ENCODE peak calls at places on chromosomes 12 and 14, in five cellular contexts. X is GM23338, D is HFF-Myc, G is upper lobe of right lung, O is dorsolateral prefrontal cortex. Z is an unnamed sample.

GRCh38 chr12:1808036-1808797 is 12.1 kb upstream of the LRTM2 start:
- DNase-seq in O (no peak), D (no peak), X (no peak), G (peak), Z (peak)

GRCh38 chr12:17108877-17109520 is 503.0 kb upstream of the LMO3 start:
- DNase-seq in O (no peak), G (no peak), D (no peak), X (no peak), Z (no peak)

GRCh38 chr14:90561920-90562319 is 165.1 kb downstream of the CALM1 start:
- DNase-seq in X (no peak), O (no peak), G (no peak), D (no peak), Z (no peak)

GRCh38 chr12:94458882-94459772 is 540 bp downstream of the CEP83 start:
- DNase-seq in X (peak), D (no peak), O (no peak), G (no peak), Z (no peak)

GRCh38 chr12:128365831-128366231 is 98.9 kb downstream of the TMEM132C start:
- DNase-seq in D (no peak), G (no peak), O (peak), X (no peak), Z (no peak)

GRCh38 chr12:100794441-100795192 is at the start of gene ANO4:
- DNase-seq in G (no peak), X (peak), D (no peak), O (peak), Z (no peak)

GRCh38 chr14:66247662-66248061 is 238.5 kb upstream of the CCDC196 start:
- DNase-seq in X (no peak), D (no peak), O (no peak), G (no peak), Z (no peak)

GRCh38 chr12:120257041-120257821 is 8.3 kb downstream of the PXN start:
- DNase-seq in O (peak), G (no peak), X (peak), D (peak), Z (peak)

GRCh38 chr12:3527181-3527580 is 36.2 kb downstream of the PRMT8 start:
- DNase-seq in D (peak), G (no peak), O (no peak), X (no peak), Z (no peak)

GRCh38 chr12:109932878-109933503 is 32.9 kb downstream of the TCHP start:
- DNase-seq in D (no peak), X (no peak), G (no peak), O (no peak), Z (peak)

GRCh38 chr14:69042309-69043006 is 63.4 kb upstream of the ACTN1 start:
- DNase-seq in D (no peak), O (no peak), X (no peak), G (no peak), Z (no peak)

GRCh38 chr12:106305376-106305775 is 2.8 kb downstream of the TCP11L2 start:
- DNase-seq in O (no peak), G (no peak), X (peak), D (no peak), Z (no peak)

GRCh38 chr12:90262261-90262660 is 553.6 kb upstream of the ATP2B1 start:
- DNase-seq in G (no peak), O (no peak), D (no peak), X (no peak), Z (no peak)

GRCh38 chr12:116141110-116141832 is 136.2 kb downstream of the MED13L start:
- DNase-seq in O (no peak), G (no peak), D (no peak), X (no peak), Z (no peak)

GRCh38 chr12:24565300-24565699 is 383.6 kb downstream of the BCAT1 start:
- DNase-seq in X (peak), G (no peak), D (no peak), O (no peak), Z (no peak)

GRCh38 chr12:67025543-67026114 is 243.5 kb upstream of the CAND1 start:
- DNase-seq in X (peak), G (no peak), D (peak), O (no peak), Z (no peak)

GRCh38 chr12:82942521-82942920 is 255.8 kb downstream of the TMTC2 start:
- DNase-seq in O (no peak), X (no peak), G (no peak), D (no peak), Z (no peak)

GRCh38 chr14:45939572-45939971 is 686.6 kb upstream of the MIS18BP1 start:
- DNase-seq in G (no peak), D (no peak), X (no peak), O (no peak), Z (no peak)

GRCh38 chr14:95891742-95892141 is 15.1 kb downstream of the TUNAR start:
- DNase-seq in O (no peak), G (no peak), X (no peak), D (peak), Z (no peak)

GRCh38 chr12:13102481-13103195 is 829 bp downstream of the GSG1 start:
- DNase-seq in O (peak), D (no peak), X (no peak), G (no peak), Z (no peak)

GRCh38 chr12:45298721-45299120 is 82.8 kb downstream of the ANO6 start:
- DNase-seq in O (no peak), G (no peak), D (no peak), X (no peak), Z (no peak)

GRCh38 chr12:107515446-107515958 is 170.1 kb upstream of the PWP1 start:
- DNase-seq in D (peak), O (no peak), X (peak), G (no peak), Z (peak)

GRCh38 chr12:96862326-96862725 is 44.7 kb upstream of the NEDD1 start:
- DNase-seq in X (peak), O (no peak), D (no peak), G (no peak), Z (no peak)

DNA sequence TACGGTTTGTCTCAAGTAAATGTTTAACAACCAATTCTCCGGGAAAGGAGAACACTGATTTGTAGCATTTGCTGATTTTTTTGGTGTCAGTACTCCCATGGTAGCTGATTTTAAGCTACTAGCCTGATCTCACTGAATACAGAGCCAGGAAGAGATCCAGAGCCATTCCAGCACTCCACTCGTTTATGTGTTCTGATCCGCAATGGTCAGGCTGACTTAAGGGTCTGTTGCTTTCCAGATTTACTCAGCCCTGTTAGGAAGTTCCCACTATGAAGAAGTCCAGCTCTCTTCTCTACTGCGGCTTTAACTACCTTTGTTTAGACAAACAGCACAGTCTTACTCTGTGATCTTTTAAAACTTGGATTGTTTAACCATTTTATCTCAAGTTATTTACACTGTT is 38.0 kb upstream of the NID2 start:
- DNase-seq in D (no peak), G (no peak), O (no peak), X (no peak), Z (no peak)
- H3K4me3 ChIP-seq in D (no peak), G (no peak), O (no peak), X (no peak), Z (no peak)

DNA sequence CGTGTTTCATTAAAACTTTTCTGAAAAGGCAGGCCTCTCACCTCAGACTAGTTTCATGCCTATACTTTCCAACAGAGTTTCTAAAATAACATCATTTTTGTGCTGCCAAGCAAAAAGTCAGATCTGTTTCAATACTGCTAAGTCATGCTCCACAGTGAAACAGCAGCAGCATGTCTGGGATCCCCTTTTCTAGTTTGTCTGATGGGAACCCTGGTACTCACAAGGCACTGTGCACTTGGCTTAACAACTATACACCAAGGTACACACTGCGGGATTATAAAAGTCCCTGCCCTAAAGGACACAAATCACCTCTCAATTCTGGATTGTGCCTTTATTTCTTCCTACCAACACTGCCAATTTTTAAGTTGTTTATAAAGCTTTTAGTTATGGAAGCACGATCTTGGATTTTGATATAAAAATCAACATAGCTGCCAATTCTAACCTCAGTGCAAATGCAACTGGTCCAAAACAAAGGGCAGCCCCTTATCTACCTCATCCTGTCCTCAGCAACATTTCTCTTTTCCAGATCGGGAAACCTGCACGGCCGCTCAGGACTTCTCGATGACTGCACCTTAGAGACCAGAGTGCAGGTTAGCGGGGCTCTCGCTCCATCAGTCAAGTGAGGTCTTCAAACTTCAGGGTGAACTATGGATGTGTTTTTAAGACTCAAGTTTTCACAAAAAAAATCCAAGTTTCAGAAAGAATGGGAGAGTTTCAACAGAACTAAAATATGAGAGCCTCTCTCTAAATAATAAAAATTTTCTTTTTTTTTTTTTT is 1.7 kb upstream of the EIF5 start:
- DNase-seq in X (no peak), O (no peak), D (no peak), G (no peak), Z (no peak)
- H3K4me3 ChIP-seq in X (peak), O (peak), D (peak), G (peak), Z (peak)

GRCh38 chr14:21261824-21262223 is 7.4 kb downstream of the HNRNPC start:
- DNase-seq in D (no peak), G (no peak), O (no peak), X (no peak), Z (no peak)

GRCh38 chr14:21264025-21264801 is 5.0 kb downstream of the HNRNPC start:
- DNase-seq in G (no peak), O (no peak), X (no peak), D (peak), Z (no peak)

GRCh38 chr14:21258889-21259787 is 10.1 kb downstream of the HNRNPC start:
- DNase-seq in G (no peak), D (no peak), X (no peak), O (no peak), Z (no peak)

GRCh38 chr14:21263284-21264024 is 5.8 kb downstream of the HNRNPC start:
- DNase-seq in D (no peak), X (no peak), G (no peak), O (no peak), Z (no peak)

DNA sequence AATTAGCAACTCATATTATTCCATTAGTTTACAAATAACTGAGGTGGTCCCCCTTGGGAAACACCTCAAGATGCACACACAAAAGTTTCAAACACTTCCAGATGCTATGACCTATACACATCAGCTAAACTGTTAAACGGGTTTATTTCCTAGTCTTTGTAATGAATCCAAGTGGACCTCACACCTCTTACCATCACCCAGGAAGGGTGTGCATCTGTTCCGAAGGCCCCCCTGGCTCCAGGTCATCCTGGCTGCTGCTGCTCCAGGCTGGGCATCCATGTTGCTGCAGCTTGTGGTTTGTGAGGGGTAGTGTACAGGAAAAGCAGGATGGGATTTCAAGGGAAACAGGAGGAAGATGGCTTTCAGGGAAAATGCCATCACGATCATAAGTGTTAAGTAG is 6.8 kb downstream of the HNRNPC start:
- DNase-seq in O (no peak), G (peak), X (no peak), D (no peak), Z (no peak)
- H3K4me3 ChIP-seq in O (no peak), G (no peak), X (peak), D (peak), Z (no peak)

GRCh38 chr12:57213763-57214397 is 2.7 kb upstream of the NXPH4 start:
- DNase-seq in O (no peak), D (no peak), G (no peak), X (peak), Z (no peak)

GRCh38 chr12:57216014-57216891 is at the start of gene NXPH4:
- DNase-seq in G (no peak), D (no peak), X (peak), O (no peak), Z (peak)

GRCh38 chr12:57215668-57216013 is 953 bp upstream of the NXPH4 start:
- DNase-seq in O (no peak), G (no peak), D (no peak), X (no peak), Z (no peak)

GRCh38 chr12:57214398-57214781 is 2.2 kb upstream of the NXPH4 start:
- DNase-seq in G (no peak), O (peak), D (no peak), X (peak), Z (peak)

GRCh38 chr12:57215065-57215464 is 1.5 kb upstream of the NXPH4 start:
- DNase-seq in G (no peak), O (no peak), D (no peak), X (no peak), Z (no peak)
- H3K4me3 ChIP-seq in G (no peak), O (no peak), D (no peak), X (peak), Z (no peak)

DNA sequence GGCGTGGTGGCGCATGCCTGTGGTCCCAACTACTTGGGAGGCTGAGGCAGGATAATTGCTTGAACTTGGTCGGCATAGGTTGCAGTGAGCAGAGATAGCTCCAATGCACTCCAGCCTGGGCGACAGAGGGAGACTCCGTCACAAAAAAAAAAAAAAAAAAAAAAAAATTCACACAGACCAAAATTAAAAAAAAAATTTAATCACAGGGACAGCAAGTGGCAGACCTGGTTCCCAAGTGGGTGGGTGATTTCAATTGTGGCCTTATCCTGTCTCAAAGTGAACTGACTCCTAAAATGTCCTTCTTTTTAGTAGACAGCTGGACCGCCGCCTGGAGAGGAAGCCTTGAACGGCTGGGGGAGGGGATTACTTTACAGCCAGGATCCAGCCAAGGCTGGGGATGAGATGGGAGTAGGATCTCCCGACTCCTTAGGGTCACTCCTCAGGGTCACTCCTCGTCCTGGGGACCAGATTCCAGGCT is 1.6 kb upstream of the KCNH3 start:
- DNase-seq in X (peak), D (no peak), O (no peak), G (peak), Z (no peak)
- H3K4me3 ChIP-seq in X (peak), D (peak), O (peak), G (peak), Z (peak)

DNA sequence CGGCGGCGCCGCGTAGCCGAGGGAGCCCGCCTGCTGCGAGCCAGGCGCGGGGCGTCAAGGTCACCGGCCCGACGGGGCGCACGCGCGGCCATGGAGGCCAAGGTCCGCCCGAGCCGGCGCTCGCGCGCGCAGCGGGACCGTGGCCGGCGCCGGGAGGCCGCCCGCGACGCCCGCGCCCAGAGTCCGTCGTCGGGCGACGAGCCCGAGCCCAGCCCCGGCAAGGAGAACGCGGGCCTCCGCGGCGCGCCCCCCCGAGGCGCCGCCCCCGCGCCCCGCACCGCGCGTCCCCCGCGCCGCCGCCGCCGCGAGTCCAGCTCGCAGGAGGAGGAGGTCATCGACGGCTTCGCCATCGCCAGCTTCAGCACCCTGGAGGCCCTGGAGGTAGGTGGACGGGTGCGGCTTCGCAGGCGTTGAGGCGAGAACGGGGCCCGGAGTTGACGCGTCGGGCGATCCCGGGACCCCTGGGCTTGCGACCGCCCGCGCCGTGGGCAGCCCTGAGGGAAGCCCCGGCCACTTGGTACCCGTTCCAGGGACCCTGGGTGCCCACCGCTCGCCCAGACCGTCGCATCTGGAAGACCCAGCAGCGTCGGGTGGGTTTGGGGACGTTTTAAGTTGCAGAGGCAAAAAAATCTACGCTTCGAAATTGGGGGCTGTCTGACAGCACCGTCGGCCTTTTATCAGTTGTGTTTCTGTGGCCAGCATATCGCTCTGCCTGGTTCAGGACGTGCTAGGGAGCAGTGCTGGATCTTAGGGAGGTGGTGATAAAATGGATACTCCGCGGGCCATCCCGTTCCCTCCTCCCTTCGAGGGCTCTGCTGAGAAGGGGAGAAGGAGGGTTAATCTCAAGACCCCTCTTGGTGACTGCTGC is 764 bp downstream of the FBRSL1 start:
- DNase-seq in D (no peak), X (no peak), O (no peak), G (no peak), Z (no peak)
- H3K4me3 ChIP-seq in D (peak), X (peak), O (peak), G (peak), Z (peak)

DNA sequence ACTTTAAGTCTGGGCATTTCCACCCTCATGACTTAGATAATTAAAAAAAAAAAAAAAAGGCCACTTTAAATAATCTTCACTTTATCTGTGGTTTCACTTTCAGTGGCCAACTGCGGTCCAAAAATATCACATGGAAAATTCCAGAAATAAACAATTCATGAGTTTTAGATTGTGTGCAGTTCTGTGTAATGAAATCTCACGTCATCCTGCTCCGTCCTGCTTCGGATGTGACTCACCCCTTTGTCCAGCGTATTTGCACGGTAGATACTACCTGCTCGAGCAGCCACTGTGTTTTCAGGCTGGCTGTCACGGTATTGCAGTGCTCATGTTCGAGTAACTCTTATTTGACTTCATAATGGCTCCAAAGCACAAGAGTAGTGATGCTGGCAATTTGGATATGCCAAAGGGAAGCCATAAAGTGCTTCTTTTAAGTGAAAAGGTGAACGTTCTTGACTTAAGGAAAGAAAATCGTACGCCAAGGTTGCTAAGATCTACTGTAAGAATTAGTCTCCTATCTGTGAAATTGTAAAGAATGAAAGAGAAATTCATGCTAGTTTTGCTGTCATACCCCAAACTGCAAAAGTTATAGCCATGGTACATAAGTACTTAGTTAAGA is 2.4 kb downstream of the E2F7 start:
- DNase-seq in O (no peak), D (no peak), X (no peak), G (no peak), Z (no peak)
- H3K4me3 ChIP-seq in O (no peak), D (peak), X (no peak), G (peak), Z (peak)

Z was measured in left ventricle myocardium inferior.